ENCODE peak calls at places on chromosomes 6 and 20, in ten cellular contexts. One of them, this sample, is unnamed.

GRCh38 chr6:13368079-13368478 is 39.7 kb upstream of the TBC1D7 start:
- DNase-seq in tibial nerve: no peak
- DNase-seq in prostate gland: no peak
- DNase-seq in endothelial cell of umbilical vein: no peak
- DNase-seq in transverse colon: no peak
- DNase-seq in heart left ventricle: no peak
- DNase-seq in right lobe of liver: no peak
- DNase-seq in body of pancreas: no peak
- DNase-seq in uterus: no peak
- DNase-seq in spleen: no peak
- DNase-seq in this sample: no peak

GRCh38 chr6:137488736-137489409 is 5.3 kb downstream of the OLIG3 start:
- DNase-seq in body of pancreas: no peak
- DNase-seq in heart left ventricle: no peak
- DNase-seq in spleen: no peak
- DNase-seq in endothelial cell of umbilical vein: no peak
- DNase-seq in uterus: no peak
- DNase-seq in transverse colon: no peak
- DNase-seq in right lobe of liver: no peak
- DNase-seq in prostate gland: no peak
- DNase-seq in tibial nerve: no peak
- DNase-seq in this sample: no peak

GRCh38 chr6:84791233-84791632 is 26.8 kb upstream of the TBX18 start:
- DNase-seq in uterus: no peak
- DNase-seq in prostate gland: no peak
- DNase-seq in spleen: no peak
- DNase-seq in transverse colon: no peak
- DNase-seq in body of pancreas: no peak
- DNase-seq in heart left ventricle: no peak
- DNase-seq in right lobe of liver: no peak
- DNase-seq in tibial nerve: no peak
- DNase-seq in endothelial cell of umbilical vein: peak
- DNase-seq in this sample: no peak

GRCh38 chr6:168127384-168127868 is 48.4 kb upstream of the FRMD1 start:
- DNase-seq in spleen: no peak
- DNase-seq in right lobe of liver: no peak
- DNase-seq in endothelial cell of umbilical vein: no peak
- DNase-seq in uterus: peak
- DNase-seq in prostate gland: no peak
- DNase-seq in heart left ventricle: peak
- DNase-seq in transverse colon: no peak
- DNase-seq in tibial nerve: no peak
- DNase-seq in body of pancreas: no peak
- DNase-seq in this sample: no peak

GRCh38 chr6:52046456-52046855 is 41.0 kb downstream of the PKHD1 start:
- DNase-seq in right lobe of liver: no peak
- DNase-seq in endothelial cell of umbilical vein: no peak
- DNase-seq in tibial nerve: no peak
- DNase-seq in body of pancreas: peak
- DNase-seq in heart left ventricle: no peak
- DNase-seq in spleen: no peak
- DNase-seq in transverse colon: no peak
- DNase-seq in uterus: no peak
- DNase-seq in prostate gland: no peak
- DNase-seq in this sample: no peak

GRCh38 chr6:10384719-10385511 is 30.0 kb downstream of the TFAP2A start:
- DNase-seq in spleen: no peak
- DNase-seq in uterus: no peak
- DNase-seq in heart left ventricle: no peak
- DNase-seq in transverse colon: no peak
- DNase-seq in endothelial cell of umbilical vein: no peak
- DNase-seq in tibial nerve: no peak
- DNase-seq in right lobe of liver: no peak
- DNase-seq in body of pancreas: no peak
- DNase-seq in prostate gland: no peak
- DNase-seq in this sample: no peak

GRCh38 chr20:38473353-38473795 is 731 bp downstream of the RALGAPB start:
- DNase-seq in tibial nerve: no peak
- DNase-seq in spleen: no peak
- DNase-seq in prostate gland: peak
- DNase-seq in right lobe of liver: no peak
- DNase-seq in body of pancreas: peak
- DNase-seq in uterus: no peak
- DNase-seq in transverse colon: no peak
- DNase-seq in heart left ventricle: no peak
- DNase-seq in endothelial cell of umbilical vein: peak
- DNase-seq in this sample: no peak

GRCh38 chr20:33112547-33113386 is 33.3 kb downstream of the BPIFB4 start:
- DNase-seq in right lobe of liver: no peak
- DNase-seq in tibial nerve: no peak
- DNase-seq in prostate gland: no peak
- DNase-seq in body of pancreas: no peak
- DNase-seq in uterus: no peak
- DNase-seq in heart left ventricle: no peak
- DNase-seq in spleen: no peak
- DNase-seq in transverse colon: no peak
- DNase-seq in endothelial cell of umbilical vein: no peak
- DNase-seq in this sample: no peak

GRCh38 chr20:51164732-51165530 is 142.0 kb upstream of the KCNG1 start:
- DNase-seq in endothelial cell of umbilical vein: no peak
- DNase-seq in spleen: no peak
- DNase-seq in tibial nerve: no peak
- DNase-seq in prostate gland: no peak
- DNase-seq in heart left ventricle: no peak
- DNase-seq in uterus: no peak
- DNase-seq in body of pancreas: no peak
- DNase-seq in transverse colon: peak
- DNase-seq in right lobe of liver: no peak
- DNase-seq in this sample: no peak

GRCh38 chr20:11726021-11726420 is 191.7 kb upstream of the BTBD3 start:
- DNase-seq in uterus: no peak
- DNase-seq in tibial nerve: no peak
- DNase-seq in endothelial cell of umbilical vein: peak
- DNase-seq in heart left ventricle: no peak
- DNase-seq in right lobe of liver: no peak
- DNase-seq in transverse colon: no peak
- DNase-seq in body of pancreas: no peak
- DNase-seq in spleen: no peak
- DNase-seq in prostate gland: no peak
- DNase-seq in this sample: no peak

GRCh38 chr20:49268600-49269365 is 9.1 kb downstream of the ZNFX1 start:
- DNase-seq in prostate gland: no peak
- DNase-seq in heart left ventricle: no peak
- DNase-seq in body of pancreas: no peak
- DNase-seq in transverse colon: no peak
- DNase-seq in spleen: no peak
- DNase-seq in tibial nerve: no peak
- DNase-seq in right lobe of liver: no peak
- DNase-seq in endothelial cell of umbilical vein: no peak
- DNase-seq in uterus: no peak
- DNase-seq in this sample: no peak

GRCh38 chr20:48667889-48668413 is 159.8 kb downstream of the PREX1 start:
- DNase-seq in right lobe of liver: peak
- DNase-seq in heart left ventricle: no peak
- DNase-seq in transverse colon: no peak
- DNase-seq in spleen: peak
- DNase-seq in body of pancreas: no peak
- DNase-seq in endothelial cell of umbilical vein: peak
- DNase-seq in tibial nerve: no peak
- DNase-seq in prostate gland: no peak
- DNase-seq in uterus: no peak
- DNase-seq in this sample: peak

GRCh38 chr6:166572370-166573261 is 13.9 kb downstream of the RAMACL start:
- DNase-seq in heart left ventricle: no peak
- DNase-seq in tibial nerve: no peak
- DNase-seq in prostate gland: no peak
- DNase-seq in endothelial cell of umbilical vein: no peak
- DNase-seq in transverse colon: no peak
- DNase-seq in body of pancreas: no peak
- DNase-seq in spleen: no peak
- DNase-seq in uterus: no peak
- DNase-seq in right lobe of liver: no peak
- DNase-seq in this sample: no peak

GRCh38 chr6:131244942-131245341 is 109.7 kb downstream of the AKAP7 start:
- DNase-seq in endothelial cell of umbilical vein: no peak
- DNase-seq in tibial nerve: no peak
- DNase-seq in heart left ventricle: no peak
- DNase-seq in body of pancreas: no peak
- DNase-seq in uterus: no peak
- DNase-seq in spleen: no peak
- DNase-seq in right lobe of liver: no peak
- DNase-seq in transverse colon: no peak
- DNase-seq in prostate gland: no peak
- DNase-seq in this sample: no peak

GRCh38 chr6:155100087-155100486 is 105.0 kb downstream of the TIAM2 start:
- DNase-seq in body of pancreas: peak
- DNase-seq in heart left ventricle: peak
- DNase-seq in right lobe of liver: no peak
- DNase-seq in uterus: no peak
- DNase-seq in endothelial cell of umbilical vein: no peak
- DNase-seq in spleen: no peak
- DNase-seq in prostate gland: no peak
- DNase-seq in tibial nerve: no peak
- DNase-seq in transverse colon: no peak
- DNase-seq in this sample: peak

DNA sequence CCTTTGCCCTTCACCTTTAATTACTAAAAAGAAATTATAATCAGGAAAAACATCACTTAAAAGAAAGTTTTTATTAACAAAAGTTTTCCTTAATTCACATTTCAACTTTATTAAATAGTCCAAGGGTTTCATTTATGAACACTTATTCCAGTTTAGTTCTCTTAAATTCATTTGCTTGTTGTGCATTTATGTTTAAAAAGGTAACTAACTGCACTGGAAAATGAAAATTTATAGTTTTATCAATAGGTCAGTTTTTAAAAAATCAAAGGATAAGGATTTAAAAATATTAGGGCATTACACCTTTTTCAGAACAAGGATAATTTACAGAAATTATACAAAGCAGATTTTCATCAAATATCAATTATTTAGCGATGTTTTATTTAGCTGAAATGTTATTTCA is 958 bp upstream of the ATP5F1E start:
- DNase-seq in transverse colon: no peak
- DNase-seq in tibial nerve: no peak
- DNase-seq in body of pancreas: no peak
- DNase-seq in spleen: no peak
- DNase-seq in heart left ventricle: no peak
- DNase-seq in uterus: no peak
- DNase-seq in prostate gland: no peak
- DNase-seq in endothelial cell of umbilical vein: no peak
- DNase-seq in right lobe of liver: no peak
- DNase-seq in this sample: no peak
- H3K27ac ChIP-seq in transverse colon: peak
- H3K27ac ChIP-seq in tibial nerve: peak
- H3K27ac ChIP-seq in body of pancreas: peak
- H3K27ac ChIP-seq in spleen: peak
- H3K27ac ChIP-seq in heart left ventricle: peak
- H3K27ac ChIP-seq in uterus: peak
- H3K27ac ChIP-seq in prostate gland: peak
- H3K27ac ChIP-seq in endothelial cell of umbilical vein: peak
- H3K27ac ChIP-seq in right lobe of liver: peak
- H3K27ac ChIP-seq in this sample: no peak

DNA sequence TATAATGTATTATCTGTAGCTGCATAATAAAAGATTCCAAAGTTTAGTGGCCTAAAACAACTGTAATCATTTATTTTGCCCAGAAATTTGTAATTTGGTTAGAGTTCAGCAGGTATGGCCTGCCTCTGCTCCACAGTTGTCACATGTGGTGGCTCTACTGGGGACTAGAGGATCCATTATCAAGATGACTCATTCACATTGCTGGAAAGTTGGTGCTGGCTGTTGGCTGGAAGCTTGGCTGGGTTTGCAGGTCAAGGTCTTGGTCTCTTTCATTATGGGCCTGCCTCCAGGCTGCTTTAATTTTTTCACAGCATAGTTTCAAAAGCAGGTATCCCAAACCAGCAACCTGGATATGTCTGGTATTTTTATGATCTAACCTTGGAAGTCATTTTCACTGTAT is 17.6 kb downstream of the TRDN start:
- DNase-seq in spleen: no peak
- DNase-seq in tibial nerve: no peak
- DNase-seq in uterus: no peak
- DNase-seq in transverse colon: no peak
- DNase-seq in heart left ventricle: peak
- DNase-seq in endothelial cell of umbilical vein: no peak
- DNase-seq in body of pancreas: no peak
- DNase-seq in prostate gland: no peak
- DNase-seq in right lobe of liver: no peak
- DNase-seq in this sample: no peak
- H3K4me3 ChIP-seq in spleen: no peak
- H3K4me3 ChIP-seq in tibial nerve: no peak
- H3K4me3 ChIP-seq in uterus: no peak
- H3K4me3 ChIP-seq in transverse colon: no peak
- H3K4me3 ChIP-seq in heart left ventricle: no peak
- H3K4me3 ChIP-seq in endothelial cell of umbilical vein: no peak
- H3K4me3 ChIP-seq in body of pancreas: no peak
- H3K4me3 ChIP-seq in prostate gland: no peak
- H3K4me3 ChIP-seq in right lobe of liver: no peak
- H3K4me3 ChIP-seq in this sample: no peak

DNA sequence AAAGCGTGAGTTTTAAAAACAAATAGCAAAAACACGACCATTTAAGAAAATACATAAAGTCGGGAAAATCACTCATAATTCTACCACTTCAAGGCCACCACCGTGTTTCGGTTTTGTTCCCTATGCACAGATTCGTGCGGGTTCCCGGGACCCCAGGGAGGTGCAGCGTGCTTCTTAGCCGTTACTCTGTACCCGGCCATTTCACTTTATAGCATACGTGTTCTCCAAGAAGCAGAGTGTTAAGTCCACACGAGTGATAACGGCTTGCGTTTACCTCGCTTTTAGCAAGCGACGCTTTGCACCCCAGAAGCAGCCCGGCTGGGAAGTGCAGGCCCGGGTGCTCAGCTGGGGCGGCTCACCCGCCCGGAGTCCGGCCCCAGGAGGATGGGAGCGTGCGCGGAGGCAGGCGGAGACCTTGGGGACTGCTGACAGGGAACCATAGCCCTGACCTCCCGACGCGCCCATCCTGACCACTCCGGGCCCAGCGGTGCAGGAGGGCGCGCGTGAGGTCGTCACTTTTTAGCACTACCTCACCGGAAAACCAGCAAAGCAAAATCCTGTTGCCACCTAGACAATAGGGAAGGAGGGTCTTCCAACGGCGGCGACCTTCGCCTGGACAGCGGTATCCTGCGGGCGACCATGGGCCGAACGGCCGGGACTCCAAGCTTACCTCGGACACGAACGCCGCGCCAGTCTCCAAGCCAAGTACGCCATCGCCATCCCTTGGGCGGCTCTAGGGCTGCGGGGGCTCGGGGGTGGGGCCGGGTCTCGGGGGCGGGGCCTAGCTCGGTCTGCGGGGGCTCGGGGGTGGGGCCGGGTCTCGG is at the start of gene ECI2:
- DNase-seq in transverse colon: peak
- DNase-seq in heart left ventricle: peak
- DNase-seq in right lobe of liver: peak
- DNase-seq in spleen: peak
- DNase-seq in uterus: no peak
- DNase-seq in body of pancreas: peak
- DNase-seq in tibial nerve: peak
- DNase-seq in prostate gland: no peak
- DNase-seq in endothelial cell of umbilical vein: peak
- DNase-seq in this sample: no peak
- TF ChIP-seq POLR2A in transverse colon: peak
- TF ChIP-seq POLR2A in heart left ventricle: no peak
- TF ChIP-seq POLR2A in right lobe of liver: peak
- TF ChIP-seq POLR2A in spleen: no peak
- TF ChIP-seq POLR2A in uterus: peak
- TF ChIP-seq POLR2A in body of pancreas: peak
- TF ChIP-seq POLR2A in tibial nerve: peak
- TF ChIP-seq POLR2A in prostate gland: peak
- TF ChIP-seq POLR2A in endothelial cell of umbilical vein: peak
- TF ChIP-seq POLR2A in this sample: peak

GRCh38 chr6:16168121-16168520 is 39.2 kb downstream of the MYLIP start:
- DNase-seq in body of pancreas: no peak
- DNase-seq in right lobe of liver: no peak
- DNase-seq in uterus: no peak
- DNase-seq in transverse colon: no peak
- DNase-seq in spleen: no peak
- DNase-seq in heart left ventricle: no peak
- DNase-seq in prostate gland: no peak
- DNase-seq in endothelial cell of umbilical vein: no peak
- DNase-seq in tibial nerve: no peak
- DNase-seq in this sample: no peak
- H3K27ac ChIP-seq in body of pancreas: no peak
- H3K27ac ChIP-seq in right lobe of liver: no peak
- H3K27ac ChIP-seq in uterus: no peak
- H3K27ac ChIP-seq in transverse colon: no peak
- H3K27ac ChIP-seq in spleen: no peak
- H3K27ac ChIP-seq in heart left ventricle: no peak
- H3K27ac ChIP-seq in prostate gland: no peak
- H3K27ac ChIP-seq in endothelial cell of umbilical vein: no peak
- H3K27ac ChIP-seq in tibial nerve: no peak
- H3K27ac ChIP-seq in this sample: no peak